ENCODE peak calls at places on chromosomes 13 and 19, in five cellular contexts. M is GM13976, Z is fibroblast of lung, Q is thoracic aorta, E is GM20000. L is an unnamed sample.

GRCh38 chr19:29845576-29846176 is 33.9 kb downstream of the CCNE1 start:
- DNase-seq in M (no peak), Z (peak; percentile 39), Q (no peak), E (peak; percentile 29), L (no peak)

GRCh38 chr13:28117689-28118377 is 17.5 kb upstream of the FLT3 start:
- DNase-seq in M (no peak), Z (no peak), Q (no peak), E (no peak), L (no peak)

GRCh38 chr13:34867590-34867989 is 74.5 kb upstream of the NBEA start:
- DNase-seq in M (no peak), Z (peak; percentile 81), Q (no peak), E (no peak), L (no peak)

GRCh38 chr19:30807263-30807662 is 435.1 kb downstream of the ZNF536 start:
- DNase-seq in M (no peak), Z (no peak), Q (no peak), E (no peak), L (no peak)

GRCh38 chr19:12975221-12975756 is 5.9 kb downstream of the DAND5 start:
- DNase-seq in M (no peak), Z (no peak), Q (no peak), E (no peak), L (no peak)

GRCh38 chr13:30983431-30983830 is 51.0 kb downstream of the TEX26 start:
- DNase-seq in M (no peak), Z (no peak), Q (no peak), E (no peak), L (no peak)

GRCh38 chr13:51825165-51825592 is 19.8 kb downstream of the TMEM272 start:
- DNase-seq in M (peak; percentile 27), Z (peak; percentile 69), Q (no peak), E (no peak), L (no peak)

GRCh38 chr13:25281937-25282332 is 5.4 kb downstream of the MTMR6 start:
- DNase-seq in M (no peak), Z (no peak), Q (no peak), E (peak; percentile 27), L (peak; percentile 24)

GRCh38 chr13:38566526-38566925 is 120.4 kb upstream of the FREM2 start:
- DNase-seq in M (no peak), Z (no peak), Q (no peak), E (no peak), L (no peak)

GRCh38 chr19:1251233-1251502 is 2.8 kb downstream of the MIDN start:
- DNase-seq in M (no peak), Z (peak; percentile 72), Q (no peak), E (peak; percentile 53), L (no peak)

GRCh38 chr13:30329009-30329585 is 21.7 kb upstream of the KATNAL1 start:
- DNase-seq in M (no peak), Z (no peak), Q (no peak), E (no peak), L (no peak)

GRCh38 chr13:28531195-28531955 is 36.4 kb upstream of the FLT1 start:
- DNase-seq in M (peak; percentile 33), Z (peak; percentile 16), Q (no peak), E (no peak), L (no peak)

GRCh38 chr13:92355213-92355612 is 871.4 kb upstream of the GPC6 start:
- DNase-seq in M (no peak), Z (peak; percentile 46), Q (no peak), E (no peak), L (no peak)

GRCh38 chr19:1752757-1753728 is at the start of gene ONECUT3:
- DNase-seq in M (no peak), Z (no peak), Q (no peak), E (no peak), L (no peak)

GRCh38 chr19:10398819-10399218 is 4.5 kb downstream of the CDC37 start:
- DNase-seq in M (no peak), Z (no peak), Q (no peak), E (no peak), L (no peak)

GRCh38 chr13:52002361-52002760 is 8.9 kb downstream of the ATP7B start:
- DNase-seq in M (no peak), Z (no peak), Q (no peak), E (no peak), L (no peak)

GRCh38 chr13:102011539-102011938 is 390.3 kb downstream of the FGF14 start:
- DNase-seq in M (no peak), Z (no peak), Q (no peak), E (no peak), L (no peak)

GRCh38 chr13:85528578-85529215 is 270.5 kb downstream of the SLITRK6 start:
- DNase-seq in M (no peak), Z (peak; percentile 94), Q (no peak), E (no peak), L (no peak)

GRCh38 chr19:48543121-48543710 is 8.8 kb upstream of the SULT2B1 start:
- DNase-seq in M (no peak), Z (peak; percentile 59), Q (no peak), E (no peak), L (no peak)

GRCh38 chr13:72850959-72851677 is 69.2 kb downstream of the PIBF1 start:
- DNase-seq in M (no peak), Z (no peak), Q (no peak), E (no peak), L (no peak)

GRCh38 chr13:55214851-55215345 is 1925.8 kb upstream of the PRR20A start:
- DNase-seq in M (no peak), Z (no peak), Q (no peak), E (no peak), L (no peak)

GRCh38 chr13:99548448-99548847 is 47.2 kb downstream of the TM9SF2 start:
- DNase-seq in M (no peak), Z (no peak), Q (no peak), E (no peak), L (no peak)

GRCh38 chr13:41054212-41054877 is 7.0 kb upstream of the WBP4 start:
- DNase-seq in M (no peak), Z (peak; percentile 66), Q (no peak), E (peak; percentile 46), L (peak; percentile 27)

GRCh38 chr19:10533656-10534386 is 9.9 kb upstream of the ATG4D start:
- DNase-seq in M (no peak), Z (peak; percentile 92), Q (no peak), E (peak; percentile 8), L (no peak)

GRCh38 chr19:14561832-14562351 is 10.0 kb downstream of the NDUFB7 start:
- DNase-seq in M (peak; percentile 73), Z (peak; percentile 37), Q (no peak), E (peak; percentile 75), L (peak; percentile 64)

GRCh38 chr19:3693030-3693925 is 7.0 kb downstream of the PIP5K1C start:
- DNase-seq in M (no peak), Z (no peak), Q (no peak), E (no peak), L (no peak)

GRCh38 chr13:110683203-110683883 is 22.6 kb downstream of the CARS2 start:
- DNase-seq in M (no peak), Z (no peak), Q (no peak), E (no peak), L (no peak)

GRCh38 chr19:14837391-14837790 is 2.4 kb upstream of the OR7A5 start:
- DNase-seq in M (no peak), Z (no peak), Q (no peak), E (no peak), L (no peak)

GRCh38 chr13:33992891-33993336 is 175.0 kb downstream of the RFC3 start:
- DNase-seq in M (no peak), Z (no peak), Q (no peak), E (no peak), L (no peak)

GRCh38 chr13:102139626-102140025 is 262.2 kb downstream of the FGF14 start:
- DNase-seq in M (no peak), Z (no peak), Q (no peak), E (no peak), L (no peak)

GRCh38 chr13:90374183-90374582 is 973.3 kb upstream of the MIR17HG start:
- DNase-seq in M (no peak), Z (no peak), Q (no peak), E (no peak), L (no peak)

GRCh38 chr13:84491952-84492351 is 609.7 kb upstream of the SLITRK1 start:
- DNase-seq in M (no peak), Z (no peak), Q (no peak), E (no peak), L (no peak)

GRCh38 chr19:12668937-12669271 is 2.3 kb downstream of the WDR83 start:
- DNase-seq in M (peak; percentile 67), Z (peak; percentile 67), Q (no peak), E (no peak), L (no peak)

GRCh38 chr13:97278395-97279078 is 56.4 kb downstream of the MBNL2 start:
- DNase-seq in M (no peak), Z (peak; percentile 58), Q (no peak), E (no peak), L (no peak)

GRCh38 chr13:80251403-80251802 is 89.5 kb downstream of the SPRY2 start:
- DNase-seq in M (no peak), Z (peak; percentile 69), Q (no peak), E (no peak), L (no peak)

GRCh38 chr19:5117421-5117820 is 148.5 kb downstream of the KDM4B start:
- DNase-seq in M (no peak), Z (no peak), Q (no peak), E (no peak), L (no peak)
- TF ChIP-seq CTCF in M (no peak), Z (no peak), Q (no peak), E (no peak), L (no peak)

GRCh38 chr19:23481043-23481442 is 85.8 kb upstream of the ZNF91 start:
- DNase-seq in M (no peak), Z (no peak), Q (no peak), E (no peak), L (no peak)
- TF ChIP-seq CTCF in M (no peak), Z (no peak), Q (no peak), E (no peak), L (no peak)

GRCh38 chr13:42270160-42270856 is 1.6 kb upstream of the AKAP11 start:
- DNase-seq in M (no peak), Z (no peak), Q (no peak), E (no peak), L (no peak)

GRCh38 chr13:42270857-42271215 is 1.1 kb upstream of the AKAP11 start:
- DNase-seq in M (no peak), Z (no peak), Q (no peak), E (no peak), L (no peak)

GRCh38 chr13:42272776-42273175 is 824 bp downstream of the AKAP11 start:
- DNase-seq in M (no peak), Z (no peak), Q (no peak), E (no peak), L (no peak)

GRCh38 chr13:42271337-42272114 is 426 bp upstream of the AKAP11 start:
- DNase-seq in M (peak; percentile 95), Z (peak; percentile 98), Q (peak; percentile 88), E (peak; percentile 95), L (peak; percentile 95)

GRCh38 chr13:42272115-42272756 is at the start of gene AKAP11:
- DNase-seq in M (no peak), Z (peak; percentile 66), Q (no peak), E (no peak), L (no peak)
- TF ChIP-seq CTCF in M (no peak), Z (no peak), Q (no peak), E (no peak), L (no peak)

DNA sequence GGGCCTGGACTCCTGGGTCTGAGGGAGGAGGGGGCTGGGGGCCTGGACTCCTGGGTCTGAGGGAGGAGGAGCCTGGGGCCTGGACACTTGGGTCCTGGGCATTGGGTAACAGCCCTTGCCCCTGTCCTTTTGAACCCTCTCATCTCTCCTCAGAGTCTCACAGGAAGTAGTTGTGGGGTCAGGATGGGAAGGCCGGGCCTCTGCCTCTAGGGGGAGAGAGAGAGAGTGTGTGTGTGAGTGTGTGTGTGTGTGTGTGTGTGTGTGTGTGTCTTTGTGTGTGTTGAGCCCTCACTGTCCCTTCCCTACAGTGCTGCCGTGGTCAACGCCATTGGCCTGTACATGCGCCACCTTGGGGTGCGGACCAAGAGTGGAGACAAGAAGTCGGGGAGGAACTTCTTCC is 10.9 kb downstream of the ARHGEF1 start:
- DNase-seq in M (no peak), Z (no peak), Q (no peak), E (no peak), L (no peak)
- TF ChIP-seq CTCF in M (no peak), Z (no peak), Q (no peak), E (no peak), L (no peak)

L was measured in GM10248.